ENCODE peak calls at places on chromosome 5, in eight cellular contexts. W, O, E, A, J, M, V and G are unnamed samples. For H3K36me3, the result is how much of the 10 kb centered on the place peaks cover.

GRCh38 chr5:170404398-170404797 is 15.2 kb upstream of the KCNMB1 start:
- DNase-seq in M (no peak), O (no peak), J (no peak), E (no peak), W (no peak), A (no peak), V (peak), G (no peak)

GRCh38 chr5:132774896-132775295 is 2.1 kb downstream of the SEPTIN8 start:
- DNase-seq in A (no peak), V (no peak), W (no peak), E (no peak), O (peak), M (no peak), J (no peak), G (no peak)

GRCh38 chr5:75461679-75462078 is 49.8 kb downstream of the CERT1 start:
- DNase-seq in V (no peak), E (no peak), A (no peak), J (no peak), O (no peak), W (no peak), M (peak), G (no peak)

GRCh38 chr5:57676228-57677098 is 193.9 kb upstream of the ACTBL2 start:
- DNase-seq in E (no peak), O (no peak), A (no peak), W (no peak), V (no peak), M (no peak), J (no peak), G (no peak)

GRCh38 chr5:178332096-178332780 is 99.6 kb upstream of the PHYKPL start:
- DNase-seq in W (no peak), O (peak), M (no peak), V (no peak), A (no peak), E (no peak), J (peak), G (peak)

GRCh38 chr5:103942587-103943186 is 380.1 kb upstream of the NUDT12 start:
- DNase-seq in W (no peak), E (no peak), V (no peak), O (no peak), A (no peak), M (no peak), J (no peak), G (no peak)

GRCh38 chr5:56110646-56111403 is 116.1 kb upstream of the IL6ST start:
- DNase-seq in O (no peak), E (no peak), V (no peak), A (no peak), W (no peak), J (no peak), M (no peak), G (no peak)

GRCh38 chr5:16625116-16625515 is 8.3 kb upstream of the RETREG1 start:
- DNase-seq in A (no peak), M (no peak), O (no peak), J (no peak), V (no peak), E (no peak), W (no peak), G (no peak)

GRCh38 chr5:140821375-140822280 is at the start of gene PCDHA5:
- DNase-seq in O (peak), A (no peak), W (no peak), M (no peak), J (no peak), E (no peak), V (peak), G (no peak)

GRCh38 chr5:103397996-103398581 is 139.5 kb downstream of the MACIR start:
- DNase-seq in A (no peak), J (no peak), O (no peak), M (peak), E (no peak), W (no peak), V (no peak), G (no peak)

GRCh38 chr5:72415926-72416325 is 91.3 kb downstream of the ZNF366 start:
- DNase-seq in O (no peak), M (no peak), E (no peak), W (no peak), V (no peak), J (no peak), A (no peak), G (no peak)

GRCh38 chr5:112628219-112628618 is 109.5 kb upstream of the APC start:
- DNase-seq in A (peak), J (no peak), M (no peak), W (no peak), E (no peak), O (no peak), V (no peak), G (no peak)

GRCh38 chr5:143068712-143069111 is 298.5 kb downstream of the ARHGAP26 start:
- DNase-seq in A (no peak), E (no peak), J (no peak), O (no peak), W (no peak), M (no peak), V (no peak), G (no peak)

GRCh38 chr5:124287813-124288212 is 458.6 kb downstream of the ZNF608 start:
- DNase-seq in J (no peak), V (no peak), M (no peak), A (no peak), W (no peak), O (no peak), E (no peak), G (no peak)

GRCh38 chr5:33470544-33470943 is 29.8 kb downstream of the TARS1 start:
- DNase-seq in A (peak), M (peak), V (peak), O (no peak), W (no peak), J (no peak), E (no peak), G (no peak)

GRCh38 chr5:116144103-116144502 is 59.3 kb downstream of the COMMD10 start:
- DNase-seq in O (no peak), V (no peak), J (no peak), E (no peak), M (peak), W (no peak), A (no peak), G (no peak)

GRCh38 chr5:180332861-180333260 is 20.3 kb downstream of the GFPT2 start:
- DNase-seq in J (no peak), E (no peak), V (no peak), W (no peak), A (no peak), O (no peak), M (no peak), G (no peak)

GRCh38 chr5:29697786-29698414 is 1495.6 kb upstream of the CDH6 start:
- DNase-seq in M (no peak), V (no peak), J (no peak), W (no peak), E (no peak), A (peak), O (no peak), G (no peak)

GRCh38 chr5:125232779-125233230 is 486.4 kb upstream of the ZNF608 start:
- DNase-seq in J (no peak), M (no peak), A (no peak), O (no peak), E (no peak), V (no peak), W (no peak), G (no peak)

GRCh38 chr5:121500262-121500792 is 351.4 kb upstream of the FTMT start:
- DNase-seq in E (no peak), W (no peak), V (no peak), J (no peak), M (no peak), A (no peak), O (no peak), G (no peak)

DNA sequence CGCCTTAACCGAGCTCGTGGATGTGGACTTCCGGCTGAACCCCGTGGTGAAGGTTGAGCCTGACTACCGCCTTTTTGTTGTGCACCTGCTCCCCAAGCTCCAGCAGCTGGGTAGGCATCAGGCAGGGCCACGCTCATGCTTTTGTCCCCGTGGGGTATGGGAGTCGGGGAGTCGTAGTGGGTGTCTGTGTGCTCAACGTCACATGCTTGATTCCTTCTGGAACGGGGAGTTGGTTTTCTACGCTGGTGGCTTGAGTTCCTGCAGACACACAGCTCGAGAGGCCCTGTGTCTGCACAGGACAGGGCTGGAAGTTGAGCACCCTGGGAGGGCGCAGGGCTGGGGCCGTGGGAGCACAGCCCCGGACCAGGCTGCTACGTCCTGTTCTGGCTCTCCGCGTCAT is 8.0 kb downstream of the CEP72 start:
- DNase-seq in W (peak), E (no peak), M (no peak), J (no peak), O (peak), V (no peak), A (no peak), G (peak)
- H3K36me3 ChIP-seq in W (under half), E (under half), M (half or more), J (under half), O (under half), V (under half), A (under half), G (under half)

DNA sequence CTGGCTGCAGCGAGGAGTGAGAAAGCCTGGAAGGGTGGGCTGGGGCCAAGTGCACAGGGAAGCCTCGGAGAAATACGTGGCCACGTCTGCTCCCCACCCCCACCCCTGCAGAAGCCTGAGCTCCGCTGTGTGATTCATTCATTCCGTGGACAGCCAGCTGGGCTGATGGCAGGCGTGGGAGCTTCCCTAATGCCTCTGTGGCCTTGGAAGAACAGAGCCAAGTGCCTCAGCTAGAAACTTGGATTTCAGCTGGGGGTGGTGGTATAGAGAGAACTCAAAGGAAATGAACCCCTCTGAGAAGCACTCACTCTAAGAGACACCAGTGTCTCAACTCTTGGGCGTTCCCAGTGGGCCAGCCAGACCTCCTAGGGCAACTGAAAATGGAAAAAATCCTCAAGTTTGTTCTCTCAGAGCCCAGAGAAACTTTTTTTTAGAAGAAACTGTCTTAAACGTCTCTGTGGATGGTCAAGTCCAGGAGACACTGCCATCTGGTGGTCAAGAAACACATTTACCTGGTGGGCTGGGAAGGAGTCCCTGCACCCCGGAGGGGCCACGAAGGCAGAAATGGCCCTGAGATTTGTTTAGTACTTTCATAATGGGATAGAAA is 18.0 kb downstream of the ATOX1 start:
- DNase-seq in J (peak), E (peak), O (peak), A (peak), W (peak), M (peak), V (peak), G (no peak)
- H3K36me3 ChIP-seq in J (under half), E (under half), O (under half), A (under half), W (under half), M (under half), V (under half), G (under half)

GRCh38 chr5:37170856-37171255 is 78.3 kb downstream of the CPLANE1 start:
- DNase-seq in M (no peak), V (no peak), E (no peak), J (no peak), A (no peak), W (no peak), O (no peak), G (no peak)

GRCh38 chr5:37172957-37173356 is 76.2 kb downstream of the CPLANE1 start:
- DNase-seq in M (no peak), V (no peak), A (no peak), W (no peak), O (no peak), E (no peak), J (no peak), G (no peak)

GRCh38 chr5:37174928-37175327 is 74.2 kb downstream of the CPLANE1 start:
- DNase-seq in J (no peak), A (peak), M (no peak), E (no peak), W (no peak), V (no peak), O (no peak), G (no peak)
- H3K36me3 ChIP-seq in J (half or more), A (under half), M (under half), E (under half), W (half or more), V (under half), O (under half), G (half or more)

GRCh38 chr5:138936225-138936967 is 61.3 kb upstream of the LRRTM2 start:
- DNase-seq in J (no peak), M (no peak), O (no peak), A (no peak), W (no peak), E (no peak), V (no peak), G (peak)
- H3K36me3 ChIP-seq in J (under half), M (half or more), O (under half), A (under half), W (under half), E (under half), V (under half), G (half or more)

GRCh38 chr5:117299940-117300339 is 725.3 kb upstream of the SEMA6A start:
- DNase-seq in A (no peak), J (no peak), E (no peak), W (no peak), M (peak), V (no peak), O (no peak), G (no peak)
- H3K36me3 ChIP-seq in A (under half), J (under half), E (under half), W (under half), M (under half), V (under half), O (under half), G (under half)

GRCh38 chr5:123035950-123036390 is 555 bp downstream of the PPIC start:
- DNase-seq in A (peak), V (peak), O (peak), M (peak), E (peak), W (peak), J (peak), G (peak)

GRCh38 chr5:123037104-123037418 is 536 bp upstream of the PPIC start:
- DNase-seq in O (no peak), E (no peak), A (no peak), V (no peak), J (no peak), W (no peak), M (no peak), G (no peak)

GRCh38 chr5:123035320-123035949 is 1.1 kb downstream of the PPIC start:
- DNase-seq in M (peak), A (peak), V (peak), E (peak), O (peak), J (peak), W (peak), G (no peak)

GRCh38 chr5:123039673-123040072 is 3.1 kb upstream of the PPIC start:
- DNase-seq in W (no peak), V (no peak), M (no peak), E (no peak), A (no peak), J (no peak), O (no peak), G (no peak)

GRCh38 chr5:123036391-123037103 is at the start of gene PPIC:
- DNase-seq in M (peak), A (peak), J (peak), E (peak), V (peak), O (peak), W (peak), G (peak)
- H3K36me3 ChIP-seq in M (under half), A (under half), J (under half), E (under half), V (under half), O (under half), W (under half), G (under half)

GRCh38 chr5:1268666-1269065 is 26.2 kb downstream of the TERT start:
- DNase-seq in O (no peak), A (no peak), M (no peak), J (no peak), V (no peak), W (no peak), E (no peak), G (no peak)
- H3K36me3 ChIP-seq in O (under half), A (under half), M (under half), J (under half), V (under half), W (under half), E (under half), G (under half)

GRCh38 chr5:154873791-154874331 is 15.4 kb downstream of the CNOT8 start:
- DNase-seq in E (no peak), A (no peak), W (no peak), J (no peak), V (peak), O (no peak), M (no peak), G (no peak)
- H3K36me3 ChIP-seq in E (under half), A (under half), W (half or more), J (half or more), V (under half), O (under half), M (under half), G (half or more)